ENCODE peak calls at places on chromosomes 3 and 15, in six cellular contexts. J, C, V, H, U and P are unnamed samples.

GRCh38 chr3:33586402-33586801 is 131.7 kb downstream of the CLASP2 start:
- DNase-seq in V (no peak), H (no peak), C (no peak), J (no peak), U (no peak), P (no peak)

GRCh38 chr15:100663066-100663465 is 60.7 kb downstream of the ASB7 start:
- DNase-seq in H (no peak), U (no peak), V (peak), C (no peak), J (no peak), P (no peak)

GRCh38 chr3:46660543-46661523 is 32.6 kb downstream of the ALS2CL start:
- DNase-seq in C (no peak), H (no peak), V (peak), J (no peak), U (no peak), P (no peak)

GRCh38 chr15:43513550-43513949 is 3.9 kb upstream of the MAP1A start:
- DNase-seq in V (peak), H (no peak), U (no peak), C (no peak), J (no peak), P (no peak)

GRCh38 chr3:168113848-168114247 is 18.1 kb upstream of the GOLIM4 start:
- DNase-seq in V (no peak), U (no peak), H (no peak), J (no peak), C (no peak), P (no peak)

GRCh38 chr3:47299396-47300318 is 16.9 kb downstream of the KLHL18 start:
- DNase-seq in H (no peak), C (no peak), J (no peak), U (no peak), V (no peak), P (no peak)

GRCh38 chr3:112514527-112515128 is 15.4 kb upstream of the BTLA start:
- DNase-seq in C (no peak), H (no peak), J (peak), V (no peak), U (peak), P (no peak)

GRCh38 chr15:45149060-45149459 is 19.3 kb downstream of the DUOX1 start:
- DNase-seq in H (no peak), C (no peak), V (no peak), U (no peak), J (no peak), P (no peak)

GRCh38 chr3:23835087-23835486 is 29.3 kb downstream of the UBE2E1 start:
- DNase-seq in C (no peak), U (no peak), J (no peak), H (no peak), V (no peak), P (no peak)

GRCh38 chr15:78079296-78080087 is 2.0 kb upstream of the TBC1D2B start:
- DNase-seq in V (no peak), H (no peak), J (no peak), C (no peak), U (no peak), P (no peak)

GRCh38 chr15:46413799-46414198 is 779.0 kb downstream of the SQOR start:
- DNase-seq in C (peak), U (no peak), H (no peak), V (peak), J (no peak), P (no peak)

GRCh38 chr15:48266029-48266428 is 59.9 kb downstream of the SLC12A1 start:
- DNase-seq in C (no peak), V (peak), U (peak), H (no peak), J (no peak), P (no peak)

GRCh38 chr3:5001805-5002173 is 22.6 kb downstream of the BHLHE40 start:
- DNase-seq in C (no peak), U (no peak), J (no peak), H (no peak), V (no peak), P (no peak)

GRCh38 chr3:155960060-155960459 is 89.6 kb downstream of the GMPS start:
- DNase-seq in C (peak), U (no peak), H (no peak), J (no peak), V (peak), P (no peak)

GRCh38 chr3:170499562-170500156 is 81.0 kb downstream of the CLDN11 start:
- DNase-seq in H (peak), V (peak), C (peak), J (peak), U (peak), P (no peak)